ENCODE peak calls at places on chromosome 3, in ten cellular contexts. D is NCI-H1417; G is naive B cell; H is GM13977; V is central memory CD4-positive, alpha-beta T cell; F is AG09319; K is activated B cell treated with CpG ODN at 0.5 μM for 24 hours; C is H54; A is NCI-H1092; R is BE2C. X is an unnamed sample.

GRCh38 chr3:16828815-16829214 is 55.9 kb upstream of the PLCL2 start:
- DNase-seq in H (peak), K (no peak), G (no peak), D (peak), R (peak), F (no peak), A (no peak), V (peak), C (peak), X (no peak)

GRCh38 chr3:136955813-136956212 is 2.0 kb upstream of the IL20RB start:
- DNase-seq in A (no peak), G (no peak), F (peak), D (no peak), V (no peak), R (no peak), K (no peak), C (peak), H (no peak), X (no peak)

GRCh38 chr3:181739628-181740027 is 27.9 kb downstream of the SOX2 start:
- DNase-seq in V (no peak), C (no peak), R (no peak), F (no peak), D (peak), A (no peak), H (no peak), K (no peak), G (no peak), X (no peak)

GRCh38 chr3:63032876-63033275 is 157.7 kb upstream of the CADPS start:
- DNase-seq in V (no peak), C (no peak), A (no peak), R (no peak), D (no peak), G (no peak), H (no peak), F (no peak), K (no peak), X (no peak)

GRCh38 chr3:61684386-61684785 is 123.0 kb downstream of the PTPRG start:
- DNase-seq in C (no peak), G (no peak), K (no peak), H (no peak), F (peak), D (no peak), R (no peak), V (no peak), A (no peak), X (no peak)

GRCh38 chr3:148379763-148380162 is 317.9 kb upstream of the AGTR1 start:
- DNase-seq in G (no peak), K (no peak), F (peak), H (peak), C (no peak), V (no peak), D (no peak), A (no peak), R (no peak), X (peak)

GRCh38 chr3:73781536-73781935 is 156.8 kb upstream of the PDZRN3 start:
- DNase-seq in R (no peak), A (no peak), C (no peak), H (no peak), D (no peak), G (no peak), F (no peak), K (no peak), V (no peak), X (no peak)

GRCh38 chr3:5728085-5728484 is 540.6 kb downstream of the EDEM1 start:
- DNase-seq in H (no peak), V (no peak), G (no peak), K (no peak), A (no peak), F (no peak), C (no peak), D (no peak), R (no peak), X (no peak)

GRCh38 chr3:115916866-115917265 is 293.6 kb downstream of the GAP43 start:
- DNase-seq in F (no peak), C (no peak), G (no peak), V (no peak), D (no peak), H (no peak), A (no peak), K (no peak), R (no peak), X (no peak)

GRCh38 chr3:59052803-59053411 is 3.1 kb upstream of the CFAP20DC start:
- DNase-seq in R (peak), G (no peak), V (no peak), D (peak), F (peak), H (peak), K (no peak), A (no peak), C (no peak), X (no peak)

GRCh38 chr3:13072239-13073041 is 789 bp downstream of the IQSEC1 start:
- DNase-seq in H (peak), D (no peak), C (peak), G (peak), F (no peak), K (peak), A (peak), R (peak), V (no peak), X (no peak)

GRCh38 chr3:138381950-138382715 is 33.8 kb downstream of the MRAS start:
- DNase-seq in V (no peak), R (no peak), C (no peak), H (no peak), G (no peak), D (no peak), K (no peak), F (peak), A (no peak), X (no peak)

GRCh38 chr3:125110016-125110875 is 54.4 kb upstream of the HEG1 start:
- DNase-seq in F (peak), V (no peak), A (no peak), C (peak), K (no peak), D (no peak), G (no peak), H (peak), R (no peak), X (no peak)

GRCh38 chr3:115595611-115596010 is 27.7 kb upstream of the GAP43 start:
- DNase-seq in V (no peak), C (no peak), G (no peak), R (no peak), F (no peak), D (no peak), K (no peak), H (no peak), A (no peak), X (no peak)

GRCh38 chr3:168053115-168053514 is 42.6 kb downstream of the GOLIM4 start:
- DNase-seq in G (no peak), D (no peak), C (no peak), A (no peak), K (no peak), V (no peak), R (no peak), F (no peak), H (no peak), X (no peak)

GRCh38 chr3:187968883-187969580 is 184.9 kb upstream of the LPP start:
- DNase-seq in C (no peak), G (no peak), F (peak), V (no peak), R (no peak), K (no peak), A (no peak), D (no peak), H (no peak), X (no peak)